ENCODE peak calls at places on chromosomes 11 and 22, in six cellular contexts. Y is tibial nerve, K is tibial artery, Z is right lobe of liver, F is cardiac fibroblast, L is fibroblast of pulmonary artery. M is an unnamed sample.

GRCh38 chr11:460331-461199 is 10.5 kb downstream of the PTDSS2 start:
- DNase-seq in Y (no peak), K (no peak), Z (no peak), F (peak; percentile 94), L (peak; percentile 85), M (peak; percentile 10)

GRCh38 chr11:18677560-18677959 is 21.0 kb upstream of the TMEM86A start:
- DNase-seq in Y (no peak), K (no peak), Z (no peak), F (no peak), L (no peak), M (no peak)

GRCh38 chr22:18110194-18110943 is at the start of gene TUBA8:
- DNase-seq in Y (no peak), K (peak; percentile 47), Z (peak; percentile 66), F (peak; percentile 35), L (peak; percentile 15), M (peak; percentile 20)

GRCh38 chr22:44396727-44397722 is 84.3 kb upstream of the SHISAL1 start:
- DNase-seq in Y (no peak), K (peak; percentile 12), Z (no peak), F (no peak), L (no peak), M (no peak)

GRCh38 chr11:111714522-111714921 is 51.7 kb downstream of the PPP2R1B start:
- DNase-seq in Y (no peak), K (no peak), Z (no peak), F (no peak), L (no peak), M (no peak)

GRCh38 chr22:45645526-45646414 is 25.9 kb upstream of the ATXN10 start:
- DNase-seq in Y (peak; percentile 50), K (peak; percentile 52), Z (peak; percentile 81), F (peak; percentile 61), L (peak; percentile 54), M (peak; percentile 41)

GRCh38 chr22:22129387-22129786 is 115.2 kb upstream of the VPREB1 start:
- DNase-seq in Y (no peak), K (no peak), Z (no peak), F (no peak), L (no peak), M (no peak)

GRCh38 chr11:114441921-114442320 is 2.7 kb downstream of the REXO2 start:
- DNase-seq in Y (no peak), K (no peak), Z (no peak), F (no peak), L (no peak), M (no peak)

GRCh38 chr11:121451178-121451981 is 734 bp upstream of the SORL1 start:
- DNase-seq in Y (no peak), K (no peak), Z (peak; percentile 39), F (no peak), L (no peak), M (no peak)

GRCh38 chr11:76891793-76892192 is 31.1 kb downstream of the ACER3 start:
- DNase-seq in Y (no peak), K (no peak), Z (no peak), F (no peak), L (no peak), M (no peak)

GRCh38 chr11:69320326-69320725 is 26.4 kb downstream of the MYEOV start:
- DNase-seq in Y (no peak), K (no peak), Z (no peak), F (no peak), L (no peak), M (no peak)

GRCh38 chr11:223026-223789 is 12.9 kb downstream of the SIRT3 start:
- DNase-seq in Y (no peak), K (no peak), Z (no peak), F (no peak), L (no peak), M (no peak)

GRCh38 chr22:45584621-45585436 is 82.1 kb downstream of the FBLN1 start:
- DNase-seq in Y (no peak), K (no peak), Z (no peak), F (no peak), L (no peak), M (no peak)

GRCh38 chr22:46049726-46050450 is 72.9 kb upstream of the WNT7B start:
- DNase-seq in Y (peak; percentile 11), K (peak; percentile 19), Z (peak; percentile 19), F (no peak), L (no peak), M (no peak)

GRCh38 chr11:43989162-43989961 is 46.9 kb downstream of the C11orf96 start:
- DNase-seq in Y (peak; percentile 37), K (peak; percentile 51), Z (peak; percentile 54), F (peak; percentile 22), L (peak; percentile 34), M (no peak)

GRCh38 chr22:19795617-19796008 is 35.0 kb downstream of the TBX1 start:
- DNase-seq in Y (no peak), K (no peak), Z (no peak), F (peak; percentile 13), L (no peak), M (peak; percentile 42)

GRCh38 chr11:2511421-2512369 is 66.9 kb downstream of the KCNQ1 start:
- DNase-seq in Y (peak; percentile 13), K (peak; percentile 49), Z (peak; percentile 17), F (no peak), L (no peak), M (no peak)

GRCh38 chr22:49693416-49693815 is 134.3 kb downstream of the BRD1 start:
- DNase-seq in Y (no peak), K (no peak), Z (no peak), F (no peak), L (no peak), M (no peak)

GRCh38 chr22:49884075-49884474 is 30.4 kb downstream of the ZBED4 start:
- DNase-seq in Y (no peak), K (no peak), Z (no peak), F (no peak), L (no peak), M (no peak)

GRCh38 chr22:41713004-41713403 is 13.7 kb downstream of the MEI1 start:
- DNase-seq in Y (no peak), K (no peak), Z (no peak), F (no peak), L (no peak), M (no peak)

GRCh38 chr11:109892321-109892794 is 200.8 kb upstream of the ZC3H12C start:
- DNase-seq in Y (no peak), K (no peak), Z (no peak), F (peak; percentile 8), L (no peak), M (peak; percentile 3)

DNA sequence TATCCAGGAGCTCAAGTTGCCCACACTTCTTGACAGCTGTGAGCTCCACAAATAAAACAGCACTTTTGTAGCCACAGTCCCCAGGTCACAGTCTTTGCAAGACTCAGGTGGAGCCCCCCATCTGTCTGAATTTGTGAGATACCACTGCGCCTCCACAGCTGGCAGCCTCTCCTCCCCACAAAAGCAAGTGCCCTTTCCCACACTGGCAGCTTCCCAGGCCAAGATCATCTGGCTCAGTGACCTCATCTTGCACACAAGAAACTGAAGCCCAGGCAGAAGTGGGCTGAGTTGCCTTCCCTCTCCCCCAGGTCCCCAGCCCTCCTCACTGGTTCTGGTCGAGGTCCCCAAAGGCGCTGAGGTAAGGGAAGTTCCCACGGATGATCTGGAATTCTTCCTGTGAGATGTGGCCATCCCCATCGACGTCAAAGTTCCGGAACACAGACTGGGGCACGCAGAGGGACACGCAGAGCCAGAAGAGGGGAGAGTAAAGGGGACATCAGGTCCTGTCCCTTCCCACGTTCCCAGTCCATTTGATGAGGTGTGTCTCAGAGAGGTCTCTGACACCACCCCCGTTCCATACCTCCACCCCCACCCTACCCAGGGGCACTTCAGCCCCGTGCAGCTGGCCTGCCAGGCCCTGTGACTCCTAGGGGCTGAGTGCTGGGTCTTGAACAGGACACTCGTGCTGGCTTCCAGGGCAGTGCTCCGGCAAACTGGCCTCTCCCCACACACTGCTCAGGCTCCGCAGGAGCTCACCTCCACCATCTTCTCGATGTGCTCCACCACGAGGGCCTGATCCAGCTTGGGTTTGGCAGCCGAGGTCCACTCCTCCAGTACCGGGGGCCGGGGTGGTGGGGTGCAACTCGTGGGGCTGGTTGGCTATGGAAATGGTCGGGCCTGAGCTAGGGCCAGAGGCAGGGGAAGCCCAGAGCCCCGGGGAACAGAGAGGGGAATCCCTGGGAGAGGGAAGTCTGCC is 8.9 kb downstream of the RASGRP2 start:
- DNase-seq in Y (no peak), K (no peak), Z (no peak), F (no peak), L (no peak), M (no peak)
- TF ChIP-seq CTCF in Y (no peak), K (no peak), Z (no peak), F (no peak), L (no peak), M (no peak)

GRCh38 chr11:8192016-8192895 is 23.4 kb upstream of the RIC3 start:
- DNase-seq in Y (no peak), K (peak; percentile 65), Z (peak; percentile 67), F (peak; percentile 74), L (peak; percentile 78), M (peak; percentile 59)

GRCh38 chr11:8196749-8197148 is 27.9 kb upstream of the RIC3 start:
- DNase-seq in Y (no peak), K (no peak), Z (no peak), F (no peak), L (no peak), M (no peak)

DNA sequence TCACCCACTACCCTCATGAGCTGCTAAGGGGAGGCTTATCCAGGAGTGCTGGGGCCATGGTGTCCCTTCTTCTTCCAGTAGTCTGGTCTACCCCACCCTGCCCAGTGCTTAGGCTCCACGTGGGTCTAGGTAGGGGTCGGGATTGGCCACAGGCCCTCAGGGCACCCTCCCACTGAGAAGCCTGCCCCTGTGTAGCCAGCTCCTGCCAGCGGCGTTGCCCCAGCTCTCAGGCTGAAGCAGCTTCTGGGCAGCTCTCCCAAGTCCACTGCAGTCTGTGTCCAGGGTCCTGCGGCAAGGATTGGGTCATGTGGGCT is 24.0 kb upstream of the RIC3 start:
- DNase-seq in Y (no peak), K (no peak), Z (no peak), F (no peak), L (no peak), M (no peak)
- TF ChIP-seq CTCF in Y (no peak), K (no peak), Z (no peak), F (no peak), L (no peak), M (no peak)

GRCh38 chr11:119481667-119482400 is 58.9 kb upstream of the THY1 start:
- DNase-seq in Y (no peak), K (peak; percentile 17), Z (no peak), F (no peak), L (no peak), M (no peak)
- TF ChIP-seq CTCF in Y (no peak), K (no peak), Z (no peak), F (no peak), L (no peak), M (no peak)

DNA sequence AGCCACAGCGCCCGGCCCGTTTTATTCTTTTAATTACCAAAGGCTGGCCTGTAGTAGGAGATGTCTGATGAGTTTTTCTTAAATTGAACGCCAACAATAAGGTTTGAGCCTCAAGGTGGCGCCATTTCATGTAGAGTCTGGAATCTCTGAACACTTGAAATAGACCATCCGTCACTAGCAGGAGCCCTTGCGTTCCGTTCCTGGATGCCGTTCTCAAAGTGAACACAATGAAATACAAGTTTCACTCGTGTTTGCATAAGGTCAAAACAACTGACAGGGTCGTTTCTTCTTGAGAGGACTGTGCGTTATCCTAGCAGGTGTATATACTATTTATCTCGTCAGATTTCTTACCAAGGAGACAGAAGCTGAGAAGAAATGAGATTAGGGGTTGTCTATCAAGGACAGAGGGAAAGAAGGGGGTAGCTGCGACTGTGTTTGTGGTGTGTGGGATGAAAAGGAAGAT is 18.7 kb upstream of the SCGB1D1 start:
- DNase-seq in Y (peak; percentile 78), K (peak; percentile 87), Z (peak; percentile 49), F (peak; percentile 89), L (peak; percentile 86), M (peak; percentile 72)
- TF ChIP-seq CTCF in Y (peak; percentile 63), K (peak; percentile 45), Z (peak; percentile 71), F (peak; percentile 63), L (peak; percentile 69), M (peak; percentile 68)

GRCh38 chr11:95788921-95789505 is 569 bp downstream of the FAM76B start:
- DNase-seq in Y (no peak), K (peak; percentile 25), Z (no peak), F (peak; percentile 48), L (peak; percentile 46), M (peak; percentile 46)
- TF ChIP-seq CTCF in Y (peak; percentile 14), K (no peak), Z (no peak), F (peak; percentile 37), L (peak; percentile 42), M (peak; percentile 48)